ENCODE peak calls at places on chromosomes 11 and 22, in ten cellular contexts. I, D, T, E, X, A, O, S, K and W are unnamed samples.
A peak's percentile ranks its signal among the peaks of the same experiment; 100 is the strongest.

GRCh38 chr11:2769779-2770555 is 70.2 kb upstream of the KCNQ1OT1 start:
- DNase-seq in I (peak; percentile 73), D (no peak), T (no peak), E (peak; percentile 22), X (no peak), A (peak; percentile 74), O (peak; percentile 54), S (no peak), K (no peak), W (peak; percentile 75)

GRCh38 chr11:78688460-78688859 is 113.8 kb upstream of the NARS2 start:
- DNase-seq in I (no peak), D (no peak), T (no peak), E (no peak), X (no peak), A (no peak), O (no peak), S (no peak), K (no peak), W (no peak)

GRCh38 chr22:39087881-39088687 is 9.0 kb upstream of the APOBEC3H start:
- DNase-seq in I (no peak), D (no peak), T (peak; percentile 78), E (no peak), X (no peak), A (no peak), O (peak; percentile 74), S (peak; percentile 80), K (no peak), W (no peak)

GRCh38 chr11:12744831-12745502 is 70.7 kb downstream of the TEAD1 start:
- DNase-seq in I (no peak), D (peak; percentile 36), T (no peak), E (no peak), X (no peak), A (no peak), O (no peak), S (peak; percentile 91), K (no peak), W (no peak)

GRCh38 chr22:30922151-30922611 is 46.4 kb downstream of the MORC2 start:
- DNase-seq in I (peak; percentile 93), D (peak; percentile 71), T (no peak), E (peak; percentile 60), X (no peak), A (peak; percentile 92), O (peak; percentile 84), S (no peak), K (peak; percentile 15), W (no peak)

GRCh38 chr11:70616938-70617674 is 218.8 kb downstream of the CTTN start:
- DNase-seq in I (no peak), D (no peak), T (no peak), E (no peak), X (no peak), A (no peak), O (no peak), S (no peak), K (no peak), W (no peak)

GRCh38 chr22:39135092-39135896 is 17.2 kb downstream of the CBX7 start:
- DNase-seq in I (no peak), D (no peak), T (peak; percentile 90), E (no peak), X (no peak), A (peak; percentile 52), O (peak; percentile 89), S (peak; percentile 72), K (no peak), W (no peak)

GRCh38 chr11:23605001-23605400 is 744.7 kb upstream of the CCDC179 start:
- DNase-seq in I (no peak), D (no peak), T (no peak), E (no peak), X (no peak), A (no peak), O (no peak), S (no peak), K (no peak), W (no peak)

GRCh38 chr22:49370841-49371301 is 456.8 kb downstream of the BRD1 start:
- DNase-seq in I (peak; percentile 37), D (no peak), T (peak; percentile 18), E (peak; percentile 10), X (no peak), A (no peak), O (no peak), S (no peak), K (no peak), W (peak; percentile 25)

GRCh38 chr22:49368221-49368975 is 459.3 kb downstream of the BRD1 start:
- DNase-seq in I (peak; percentile 46), D (no peak), T (peak; percentile 3), E (peak; percentile 20), X (peak; percentile 1), A (peak; percentile 39), O (peak; percentile 52), S (no peak), K (no peak), W (peak; percentile 53)

GRCh38 chr22:49368976-49369725 is 458.5 kb downstream of the BRD1 start:
- DNase-seq in I (peak; percentile 80), D (no peak), T (peak; percentile 21), E (peak; percentile 26), X (no peak), A (no peak), O (peak; percentile 63), S (no peak), K (no peak), W (peak; percentile 70)

GRCh38 chr22:49371325-49372110 is 456.2 kb downstream of the BRD1 start:
- DNase-seq in I (peak; percentile 65), D (no peak), T (peak; percentile 20), E (peak; percentile 25), X (no peak), A (no peak), O (no peak), S (no peak), K (no peak), W (peak; percentile 45)

DNA sequence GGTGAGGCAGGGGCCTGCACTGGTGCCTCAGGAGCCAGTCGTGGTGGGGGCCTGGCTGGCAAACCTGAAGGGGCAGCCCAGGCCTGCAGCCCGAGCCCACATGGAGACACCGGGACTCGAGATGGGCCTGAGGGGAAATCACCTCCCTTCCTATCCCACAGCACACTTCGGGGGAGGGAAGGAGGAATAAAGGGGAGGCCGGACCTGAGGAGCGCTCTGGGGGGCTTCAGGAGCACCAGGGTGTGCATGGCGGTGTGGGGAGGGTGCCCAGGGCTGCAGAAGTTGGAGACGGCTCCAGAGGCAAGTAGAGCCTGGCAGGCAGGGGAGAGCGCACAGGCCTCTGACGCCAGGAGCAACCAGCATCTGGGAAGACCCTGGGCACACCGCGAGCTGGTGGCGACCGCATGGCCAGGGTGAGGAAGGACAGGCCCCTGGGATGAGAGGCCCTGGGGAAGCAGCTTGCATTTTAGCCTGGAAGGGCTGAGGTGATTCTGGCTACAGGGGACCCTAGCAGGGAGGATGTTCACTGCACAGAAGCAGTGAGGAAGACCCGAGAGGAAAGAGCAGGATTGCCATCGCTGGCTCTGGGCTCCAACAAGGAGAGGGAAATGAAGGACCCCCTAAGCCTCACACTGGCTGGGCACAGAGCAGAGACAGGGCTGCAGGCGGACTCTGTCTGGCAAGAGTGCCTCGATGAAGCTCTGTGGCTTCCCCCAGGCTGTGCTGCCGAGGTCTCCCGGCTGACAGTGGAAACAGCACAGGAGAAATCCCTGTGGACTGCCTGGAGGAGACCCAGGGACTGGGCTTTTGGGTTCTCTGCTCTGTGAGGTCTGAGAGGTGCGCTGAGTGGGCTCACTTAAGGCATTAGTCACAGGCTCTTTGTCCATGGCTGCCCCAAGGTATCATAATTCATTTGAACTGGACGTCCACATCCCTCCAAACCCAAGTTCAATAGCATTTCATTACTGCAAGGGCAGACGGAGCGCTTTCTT is 457.7 kb downstream of the BRD1 start:
- DNase-seq in I (peak; percentile 66), D (no peak), T (peak; percentile 20), E (peak; percentile 20), X (no peak), A (no peak), O (no peak), S (no peak), K (no peak), W (peak; percentile 22)
- H3K9me3 ChIP-seq in I (no peaks in the 10 kb centered on the region), D (no peaks in the 10 kb centered on the region), T (no peaks in the 10 kb centered on the region), E (no peaks in the 10 kb centered on the region), X (no peaks in the 10 kb centered on the region), A (no peaks in the 10 kb centered on the region), O (no peaks in the 10 kb centered on the region), S (no peaks in the 10 kb centered on the region), K (no peaks in the 10 kb centered on the region), W (no peaks in the 10 kb centered on the region)

GRCh38 chr11:93694109-93694508 is 32.6 kb downstream of the CEP295 start:
- DNase-seq in I (no peak), D (no peak), T (no peak), E (no peak), X (no peak), A (no peak), O (no peak), S (no peak), K (no peak), W (no peak)
- TF ChIP-seq CTCF in I (no peak), D (no peak), T (peak; percentile 35), E (no peak), X (no peak), A (no peak), O (no peak), S (no peak), K (peak; percentile 21), W (no peak)

GRCh38 chr22:28909375-28909774 is 26.0 kb downstream of the ZNRF3 start:
- DNase-seq in I (no peak), D (no peak), T (no peak), E (no peak), X (no peak), A (no peak), O (no peak), S (no peak), K (no peak), W (no peak)

GRCh38 chr22:28911279-28911640 is 27.9 kb downstream of the ZNRF3 start:
- DNase-seq in I (no peak), D (no peak), T (no peak), E (no peak), X (no peak), A (no peak), O (peak; percentile 36), S (no peak), K (no peak), W (no peak)

GRCh38 chr22:28910575-28911278 is 27.4 kb downstream of the ZNRF3 start:
- DNase-seq in I (no peak), D (no peak), T (no peak), E (no peak), X (no peak), A (no peak), O (peak; percentile 47), S (peak; percentile 48), K (no peak), W (no peak)

GRCh38 chr22:28915969-28916368 is 32.6 kb downstream of the ZNRF3 start:
- DNase-seq in I (no peak), D (no peak), T (no peak), E (no peak), X (no peak), A (no peak), O (no peak), S (no peak), K (no peak), W (no peak)

DNA sequence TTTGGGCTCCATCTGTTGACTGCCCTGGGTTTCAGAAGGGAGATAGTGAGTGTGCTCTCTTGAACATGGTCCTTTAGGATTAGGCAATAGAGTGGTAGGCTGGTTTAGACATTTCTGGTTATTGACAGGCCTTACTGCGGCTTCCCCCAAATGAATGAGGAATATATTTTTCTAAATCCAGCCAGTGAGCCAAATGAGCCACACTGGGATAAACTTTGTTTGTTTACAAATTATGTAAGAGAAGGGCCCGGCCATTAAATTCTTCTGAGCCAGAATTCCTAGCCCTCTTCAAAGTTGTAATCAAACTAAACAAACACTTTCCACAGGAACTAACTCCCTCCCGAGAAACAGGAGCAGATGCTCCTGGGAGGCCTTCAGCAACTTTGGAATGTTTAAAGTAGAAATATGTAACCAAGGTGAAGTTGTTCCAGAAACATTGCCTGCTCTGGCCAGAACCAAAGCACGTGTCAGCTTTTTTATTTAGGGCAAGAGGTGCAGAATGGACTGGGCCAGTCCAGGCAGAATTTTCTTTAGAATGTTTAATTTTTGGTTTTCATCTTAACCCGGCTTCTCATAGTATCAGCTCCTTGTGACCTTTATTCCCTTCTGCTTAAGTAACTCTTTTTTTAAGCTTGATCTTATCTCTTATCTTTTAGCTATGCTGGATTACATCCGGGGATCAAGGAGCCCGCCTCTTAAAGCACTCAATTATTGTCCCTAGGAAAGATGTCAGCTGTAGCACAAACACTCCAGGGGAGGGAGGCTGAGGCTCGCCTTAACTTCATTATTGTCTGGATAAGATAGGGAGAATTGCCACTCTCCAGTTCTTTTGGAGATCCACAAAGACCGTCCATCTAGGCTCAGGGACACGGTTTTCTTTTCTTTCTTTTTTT is 28.7 kb downstream of the ZNRF3 start:
- DNase-seq in I (no peak), D (no peak), T (no peak), E (peak; percentile 32), X (no peak), A (no peak), O (peak; percentile 68), S (no peak), K (no peak), W (no peak)
- H3K27ac ChIP-seq in I (peak overlapping the region; percentile 85), D (peak overlapping the region; percentile 48), T (no peak overlapping the region), E (peak overlapping the region; percentile 90), X (peak overlapping the region; percentile 67), A (peak overlapping the region; percentile 52), O (peak overlapping the region; percentile 73), S (peak overlapping the region; percentile 81), K (no peak overlapping the region), W (peak overlapping the region; percentile 43)

GRCh38 chr11:20536784-20537183 is 62.6 kb upstream of the SLC6A5 start:
- DNase-seq in I (no peak), D (no peak), T (no peak), E (no peak), X (no peak), A (no peak), O (no peak), S (no peak), K (no peak), W (no peak)
- H3K9me3 ChIP-seq in I (no peaks in the 10 kb centered on the region), D (no peaks in the 10 kb centered on the region), T (no peaks in the 10 kb centered on the region), E (no peaks in the 10 kb centered on the region), X (no peaks in the 10 kb centered on the region), A (peaks cover 7% of the 10 kb centered on the region), O (no peaks in the 10 kb centered on the region), S (no peaks in the 10 kb centered on the region), K (no peaks in the 10 kb centered on the region), W (no peaks in the 10 kb centered on the region)